ENCODE peak calls at places on chromosomes 11 and 22, in six cellular contexts. U is transverse colon, F is HCT116, N is esophagus muscularis mucosa, O is GM23338, W is vagina. I is an unnamed sample.

GRCh38 chr11:79055866-79056632 is 384.8 kb downstream of the TENM4 start:
- DNase-seq in F (no peak), U (no peak), O (peak), N (no peak), W (no peak), I (no peak)

GRCh38 chr11:76620471-76620870 is 50.1 kb downstream of the LRRC32 start:
- DNase-seq in N (no peak), F (no peak), U (no peak), W (no peak), O (no peak), I (no peak)

GRCh38 chr11:75421902-75422247 is 11.1 kb downstream of the KLHL35 start:
- DNase-seq in N (no peak), F (no peak), W (no peak), O (no peak), U (no peak), I (no peak)

GRCh38 chr22:26336773-26337172 is 92.3 kb upstream of the ASPHD2 start:
- DNase-seq in F (no peak), N (no peak), O (no peak), U (no peak), W (no peak), I (no peak)

GRCh38 chr11:14455648-14456430 is 43.8 kb downstream of the COPB1 start:
- DNase-seq in W (no peak), F (no peak), N (no peak), O (no peak), U (no peak), I (no peak)

GRCh38 chr11:118705111-118705741 is 25.8 kb upstream of the TREH start:
- DNase-seq in W (no peak), F (no peak), O (no peak), U (peak), N (no peak), I (no peak)

GRCh38 chr11:129937592-129938238 is 42.3 kb upstream of the NFRKB start:
- DNase-seq in W (no peak), N (no peak), F (no peak), O (peak), U (no peak), I (no peak)

GRCh38 chr11:7668464-7668863 is 4.8 kb downstream of the CYB5R2 start:
- DNase-seq in O (no peak), N (no peak), F (no peak), W (no peak), U (no peak), I (no peak)

GRCh38 chr11:66068154-66068821 is 1.8 kb upstream of the PACS1 start:
- DNase-seq in N (no peak), U (peak), O (peak), W (no peak), F (peak), I (peak)

DNA sequence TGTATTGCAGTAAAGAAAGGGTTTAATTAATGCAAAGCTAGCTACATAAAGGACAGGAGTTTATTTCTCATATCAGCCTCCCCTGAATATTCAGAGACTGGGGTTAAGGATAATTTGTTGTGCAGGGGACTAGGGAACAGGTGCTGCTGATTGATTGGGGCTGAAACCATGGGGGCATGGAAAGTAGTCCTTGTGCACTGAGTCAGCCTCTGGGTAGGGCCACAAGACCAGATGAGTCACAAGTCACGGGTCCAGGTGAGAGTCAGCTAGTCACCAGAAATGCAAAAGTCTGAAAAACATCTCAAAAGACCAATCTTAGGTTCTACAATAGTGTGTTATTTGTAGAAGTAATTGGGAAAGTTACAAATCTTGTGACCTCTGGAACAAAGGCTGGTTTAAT is 32.9 kb upstream of the SYT13 start:
- DNase-seq in W (peak), O (no peak), F (no peak), U (no peak), N (peak), I (no peak)
- TF ChIP-seq POLR2AphosphoS5 in W (no peak), O (no peak), F (no peak), U (no peak), N (no peak), I (no peak)

GRCh38 chr11:61827573-61828378 is at the start of gene FADS2:
- DNase-seq in N (peak), F (no peak), O (peak), U (peak), W (no peak), I (peak)
- TF ChIP-seq CTCF in N (no peak), F (no peak), O (no peak), U (no peak), W (no peak), I (no peak)

DNA sequence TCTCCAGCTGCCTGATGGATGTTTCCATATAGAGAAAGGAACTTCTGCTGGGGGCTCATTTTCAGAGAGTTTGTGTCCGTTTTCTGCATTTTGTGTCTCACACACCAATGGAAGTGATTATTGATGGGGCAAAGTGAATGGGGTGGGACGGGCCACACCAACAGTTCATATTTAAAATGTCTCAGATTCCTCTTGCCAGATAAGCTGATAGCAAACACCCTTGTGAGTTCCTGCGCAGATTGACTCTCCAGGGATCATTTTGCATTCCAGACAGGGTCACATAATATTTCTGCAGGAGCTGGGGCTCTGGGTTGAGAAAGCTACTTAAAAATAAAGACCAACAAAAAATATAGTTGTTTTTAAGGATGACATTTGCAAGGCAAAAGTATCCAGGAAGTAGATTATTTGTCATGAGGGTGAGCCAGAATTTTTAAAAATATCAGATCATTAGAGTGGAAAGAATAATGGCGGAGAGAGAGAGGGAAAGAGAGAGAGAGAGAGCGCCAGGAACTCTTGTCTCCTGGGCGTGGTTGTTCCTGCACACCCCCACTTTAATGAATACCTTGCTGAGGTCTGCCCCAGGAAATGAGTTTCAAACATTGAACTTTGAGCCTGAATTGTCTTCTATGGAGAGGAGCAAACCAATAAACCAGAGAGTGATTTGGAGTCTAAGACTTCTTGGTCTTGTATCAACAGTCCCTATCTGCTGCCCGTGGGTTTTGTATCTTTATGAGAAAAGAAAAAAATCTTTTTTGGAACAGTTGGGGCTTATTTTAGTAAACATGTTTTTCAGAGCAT is 33.3 kb downstream of the MICAL2 start:
- DNase-seq in N (no peak), U (peak), W (no peak), F (no peak), O (no peak), I (no peak)
- H3K27ac ChIP-seq in N (peak), U (peak), W (peak), F (no peak), O (no peak), I (no peak)

GRCh38 chr11:96051820-96052219 is 127.9 kb upstream of the MTMR2 start:
- DNase-seq in F (no peak), W (no peak), U (no peak), N (no peak), O (no peak), I (no peak)

GRCh38 chr11:96056581-96056980 is 132.7 kb upstream of the MTMR2 start:
- DNase-seq in W (no peak), F (no peak), U (no peak), N (no peak), O (no peak), I (no peak)

GRCh38 chr11:96052921-96053631 is 129.2 kb upstream of the MTMR2 start:
- DNase-seq in O (no peak), F (no peak), W (no peak), N (no peak), U (no peak), I (no peak)

GRCh38 chr11:96054870-96055705 is 131.2 kb upstream of the MTMR2 start:
- DNase-seq in N (no peak), O (peak), F (peak), W (no peak), U (no peak), I (no peak)

GRCh38 chr11:96055706-96056387 is 131.9 kb upstream of the MTMR2 start:
- DNase-seq in N (no peak), F (no peak), W (no peak), U (no peak), O (no peak), I (no peak)
- TF ChIP-seq POLR2AphosphoS5 in N (no peak), F (no peak), W (no peak), U (no peak), O (no peak), I (no peak)

DNA sequence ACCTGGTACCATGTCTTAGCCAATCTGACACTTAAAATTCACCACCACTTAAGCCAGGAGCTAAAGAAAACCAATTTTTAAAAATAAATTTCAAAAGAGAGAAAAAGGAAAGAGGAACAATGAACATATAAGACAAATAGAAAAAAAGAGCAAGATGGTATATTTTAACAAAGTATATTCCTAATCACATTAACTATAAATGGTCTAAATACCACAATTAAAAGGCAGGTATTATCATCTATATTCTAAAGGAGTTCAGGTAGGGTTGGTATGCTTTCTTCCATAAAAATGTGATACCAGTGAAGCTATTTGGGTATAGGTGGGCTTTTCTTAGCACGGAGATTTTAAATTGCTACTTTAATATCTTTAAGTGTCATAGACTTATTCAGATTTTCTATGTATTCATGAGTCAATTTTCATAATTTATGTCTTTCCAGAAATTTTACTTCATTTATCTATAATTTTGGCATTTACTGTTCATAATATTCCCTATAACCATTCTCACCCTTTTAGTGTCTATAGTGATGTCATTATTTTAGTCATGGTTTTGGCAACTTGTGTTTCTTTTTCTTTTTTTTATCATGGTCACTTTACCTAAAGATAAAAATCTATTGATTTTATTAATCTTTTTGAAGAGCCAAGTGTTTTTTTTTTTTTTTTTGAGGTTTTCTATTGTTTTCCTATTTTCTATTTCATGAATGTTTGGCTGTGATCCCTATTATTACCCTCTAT is 56.5 kb upstream of the IGLL5 start:
- DNase-seq in W (no peak), O (no peak), F (no peak), U (no peak), N (no peak), I (no peak)
- TF ChIP-seq CTCF in W (no peak), O (no peak), F (no peak), U (no peak), N (no peak), I (no peak)

GRCh38 chr11:131066551-131066950 is 150.3 kb upstream of the SNX19 start:
- DNase-seq in O (no peak), W (no peak), F (no peak), U (no peak), N (peak), I (no peak)

GRCh38 chr11:131064373-131064991 is 148.2 kb upstream of the SNX19 start:
- DNase-seq in O (peak), W (no peak), U (peak), F (peak), N (peak), I (no peak)

GRCh38 chr11:131070365-131070764 is 154.1 kb upstream of the SNX19 start:
- DNase-seq in W (no peak), O (peak), N (peak), F (no peak), U (no peak), I (no peak)

GRCh38 chr11:131063638-131064037 is 147.4 kb upstream of the SNX19 start:
- DNase-seq in U (no peak), O (peak), W (no peak), F (no peak), N (peak), I (no peak)

DNA sequence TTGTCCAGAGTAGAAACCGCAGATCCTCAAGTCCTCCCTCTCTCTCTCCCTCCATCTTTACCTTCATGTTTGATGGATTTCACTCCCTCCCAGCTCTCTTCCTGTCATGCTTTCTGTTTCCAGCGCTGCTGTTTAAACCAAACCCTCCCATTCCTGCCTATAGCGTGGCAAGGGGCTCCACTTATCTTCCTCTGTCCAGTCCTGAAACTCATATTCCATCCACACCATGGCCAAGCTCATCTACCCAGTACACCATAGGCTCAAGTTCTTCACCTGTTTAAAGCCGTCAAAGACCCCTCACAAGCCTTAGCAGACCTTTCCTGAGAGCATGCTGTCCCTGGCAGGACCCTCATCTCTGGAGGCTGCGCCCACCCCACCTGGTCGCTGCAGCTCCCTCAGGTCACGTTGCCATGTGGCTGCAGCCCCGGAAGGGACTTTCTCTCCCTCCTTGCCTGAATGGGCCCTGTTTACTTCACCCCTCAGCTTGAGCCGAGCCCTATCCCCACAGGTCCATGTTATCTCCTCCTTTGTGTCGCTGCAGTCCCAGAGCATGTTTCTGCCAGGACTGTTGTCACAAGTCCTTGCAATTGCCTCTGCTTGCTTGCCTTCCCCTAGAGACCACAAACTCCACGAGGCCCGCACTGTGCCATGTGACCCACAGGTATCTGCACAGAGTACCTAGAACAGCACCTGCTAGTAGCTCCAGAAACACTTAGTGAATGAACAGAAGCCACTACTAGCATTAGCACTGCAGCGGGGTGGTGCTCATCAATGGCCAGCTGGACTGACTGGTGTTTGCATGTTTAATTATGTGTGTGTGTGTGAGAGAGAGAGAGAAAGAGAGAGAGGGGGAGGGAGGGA is 149.4 kb upstream of the SNX19 start:
- DNase-seq in F (no peak), U (no peak), W (no peak), N (peak), O (peak), I (no peak)
- H3K27ac ChIP-seq in F (no peak), U (no peak), W (no peak), N (no peak), O (no peak), I (no peak)

DNA sequence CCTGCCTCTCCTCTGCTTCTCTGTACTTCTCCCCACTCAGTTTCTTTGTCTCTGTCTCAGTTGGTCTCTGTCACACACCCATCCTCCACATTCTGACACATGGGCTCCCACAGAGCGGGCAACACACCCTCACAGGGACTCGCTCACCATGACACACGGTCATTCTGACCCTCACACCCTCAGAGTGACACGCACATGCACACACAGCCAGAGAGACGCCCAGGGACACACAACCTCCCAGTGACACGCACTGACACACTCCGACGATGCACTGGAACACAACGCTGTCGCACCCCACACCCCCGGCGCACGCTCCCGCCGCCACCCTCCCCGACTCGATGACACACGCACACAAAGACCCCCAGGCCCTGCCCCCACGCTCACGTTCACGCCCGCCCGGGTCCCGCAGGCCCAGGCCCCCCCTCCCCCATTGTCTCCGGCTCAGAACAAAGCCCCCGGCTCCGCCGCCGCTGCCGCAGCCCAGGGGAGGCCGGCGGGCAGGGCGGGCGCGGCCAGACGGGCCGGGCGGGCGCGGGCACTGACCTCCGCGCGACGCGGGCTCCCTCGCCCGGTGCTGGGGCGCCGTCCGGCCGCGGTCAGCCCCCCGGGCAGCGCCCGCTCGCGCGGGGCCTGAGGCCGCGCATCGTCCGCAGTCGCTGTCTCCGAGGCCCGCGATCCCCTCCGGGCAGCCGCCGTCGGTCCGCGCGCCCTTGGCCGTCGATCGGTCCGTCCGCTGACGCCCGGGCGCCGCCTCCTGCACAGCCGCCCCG is 404 bp downstream of the DCHS1 start:
- DNase-seq in O (peak), U (no peak), N (peak), F (no peak), W (no peak), I (peak)
- TF ChIP-seq POLR2AphosphoS5 in O (peak), U (no peak), N (peak), F (no peak), W (no peak), I (no peak)

GRCh38 chr11:27124514-27125264 is 84.1 kb downstream of the BBOX1 start:
- DNase-seq in N (no peak), O (no peak), F (no peak), U (no peak), W (no peak), I (no peak)
- TF ChIP-seq CTCF in N (peak), O (peak), F (no peak), U (no peak), W (no peak), I (no peak)

I was measured in spleen.